ENCODE peak calls at places on chromosomes 5 and 9, in four cellular contexts. R is IMR-90, I is H1, O is H9. H is an unnamed sample.

GRCh38 chr9:68780735-68781134 is 75.7 kb downstream of the PIP5K1B start:
- DNase-seq in O (no peak), R (peak), I (no peak), H (no peak)

GRCh38 chr5:131988601-131989000 is 22.9 kb downstream of the ACSL6 start:
- DNase-seq in O (no peak), I (no peak), R (no peak), H (no peak)

GRCh38 chr5:57559110-57559635 is 76.6 kb upstream of the ACTBL2 start:
- DNase-seq in R (peak), I (no peak), O (no peak), H (no peak)

GRCh38 chr9:37899041-37899440 is 4.9 kb downstream of the SLC25A51 start:
- DNase-seq in O (no peak), R (peak), I (no peak), H (no peak)

GRCh38 chr5:35853652-35854051 is 3.0 kb upstream of the IL7R start:
- DNase-seq in R (no peak), O (no peak), I (no peak), H (no peak)

GRCh38 chr5:178069909-178070308 is 43.4 kb upstream of the N4BP3 start:
- DNase-seq in O (peak), R (peak), I (no peak), H (peak)

GRCh38 chr9:132026932-132027585 is 52.6 kb downstream of the MED27 start:
- DNase-seq in O (peak), I (peak), R (peak), H (peak)

GRCh38 chr9:79817469-79818004 is 245.8 kb downstream of the TLE4 start:
- DNase-seq in I (no peak), R (no peak), O (no peak), H (no peak)

GRCh38 chr9:125908138-125908537 is 161.0 kb downstream of the PBX3 start:
- DNase-seq in O (no peak), R (no peak), I (no peak), H (peak)

GRCh38 chr5:135447298-135447929 is at the start of gene DCANP1:
- DNase-seq in I (no peak), R (no peak), O (no peak), H (no peak)

GRCh38 chr5:7976411-7977190 is 107.7 kb downstream of the MTRR start:
- DNase-seq in O (no peak), I (no peak), R (peak), H (no peak)

GRCh38 chr5:158058208-158058607 is 199.3 kb upstream of the CLINT1 start:
- DNase-seq in I (no peak), R (no peak), O (no peak), H (peak)
- H3K56ac ChIP-seq in I (no peak), R (no peak), O (no peak), H (no peak)

GRCh38 chr9:89078860-89079259 is 87.6 kb downstream of the S1PR3 start:
- DNase-seq in I (no peak), O (no peak), R (peak), H (no peak)
- H3K56ac ChIP-seq in I (no peak), O (no peak), R (no peak), H (no peak)

DNA sequence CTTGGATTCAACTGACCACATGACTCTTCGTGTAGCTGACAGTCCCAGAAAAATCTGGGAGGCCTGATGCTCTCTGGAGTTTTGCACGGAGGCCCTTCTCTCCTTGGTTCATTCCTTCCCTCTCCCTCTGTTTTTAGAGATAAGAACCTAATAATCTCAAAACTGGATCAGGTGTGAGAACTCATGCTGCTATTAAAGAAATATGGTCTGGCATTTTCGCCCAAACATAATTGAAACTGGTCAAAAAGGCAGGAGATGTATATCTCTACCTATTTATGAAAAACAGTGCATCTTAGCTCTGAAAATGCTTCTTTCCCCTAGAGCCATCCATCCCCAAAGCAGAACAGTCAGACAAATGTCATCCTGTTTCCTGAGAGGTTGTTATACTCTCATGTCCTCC is 397.5 kb downstream of the PRELID2 start:
- DNase-seq in I (no peak), R (no peak), O (no peak), H (no peak)
- H3K56ac ChIP-seq in I (no peak), R (no peak), O (no peak), H (no peak)

DNA sequence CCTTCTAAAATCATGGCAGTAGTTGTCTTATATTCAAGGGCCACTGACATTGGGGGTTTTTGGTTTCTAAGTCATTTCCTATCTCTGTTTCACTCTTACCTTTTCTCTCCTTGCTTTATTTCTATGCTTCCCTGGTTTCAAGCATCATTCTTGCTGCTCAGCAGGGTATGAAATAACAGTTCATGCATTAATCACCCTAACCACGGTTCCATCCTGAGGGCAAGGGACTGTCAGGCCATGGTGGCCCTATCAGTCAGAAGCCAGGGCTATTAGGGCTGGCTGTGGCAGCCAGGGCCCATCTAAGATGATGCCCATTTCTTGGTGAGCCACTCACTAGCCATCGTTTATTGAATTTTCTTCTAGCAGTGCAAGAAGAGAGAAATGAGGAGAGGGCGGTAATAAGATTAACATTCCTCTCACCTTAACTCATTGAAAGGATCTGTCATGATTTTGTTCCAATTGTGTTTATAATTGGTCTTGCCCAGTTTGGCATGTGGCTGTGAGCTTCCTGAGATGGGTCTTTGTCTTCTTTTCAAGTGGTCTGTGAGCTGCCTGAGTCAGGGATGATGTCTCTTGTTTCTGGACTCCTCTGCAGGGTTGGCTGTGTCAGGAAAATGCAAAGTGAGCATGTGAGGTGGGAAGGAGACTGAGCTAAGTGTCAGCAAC is 45.2 kb downstream of the CYSTM1 start:
- DNase-seq in I (no peak), O (no peak), R (peak), H (peak)
- H3K56ac ChIP-seq in I (no peak), O (no peak), R (no peak), H (no peak)

DNA sequence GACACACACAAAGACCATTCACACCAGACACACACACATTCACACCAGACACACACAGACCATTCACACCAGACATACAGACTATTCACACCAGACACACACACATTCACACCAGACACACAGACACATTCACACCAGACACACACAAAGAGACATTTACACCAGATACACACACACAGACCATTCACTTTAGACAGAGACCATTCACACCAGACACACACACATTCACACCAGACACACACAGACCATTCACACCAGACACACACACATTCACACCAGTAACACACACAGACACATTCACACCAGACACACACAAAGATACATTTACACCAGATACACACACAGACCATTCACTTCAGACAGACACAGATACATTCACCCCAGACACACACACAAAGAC is 29.0 kb upstream of the FCN1 start:
- DNase-seq in R (no peak), O (no peak), I (no peak), H (no peak)
- H3K56ac ChIP-seq in R (no peak), O (no peak), I (peak), H (no peak)

DNA sequence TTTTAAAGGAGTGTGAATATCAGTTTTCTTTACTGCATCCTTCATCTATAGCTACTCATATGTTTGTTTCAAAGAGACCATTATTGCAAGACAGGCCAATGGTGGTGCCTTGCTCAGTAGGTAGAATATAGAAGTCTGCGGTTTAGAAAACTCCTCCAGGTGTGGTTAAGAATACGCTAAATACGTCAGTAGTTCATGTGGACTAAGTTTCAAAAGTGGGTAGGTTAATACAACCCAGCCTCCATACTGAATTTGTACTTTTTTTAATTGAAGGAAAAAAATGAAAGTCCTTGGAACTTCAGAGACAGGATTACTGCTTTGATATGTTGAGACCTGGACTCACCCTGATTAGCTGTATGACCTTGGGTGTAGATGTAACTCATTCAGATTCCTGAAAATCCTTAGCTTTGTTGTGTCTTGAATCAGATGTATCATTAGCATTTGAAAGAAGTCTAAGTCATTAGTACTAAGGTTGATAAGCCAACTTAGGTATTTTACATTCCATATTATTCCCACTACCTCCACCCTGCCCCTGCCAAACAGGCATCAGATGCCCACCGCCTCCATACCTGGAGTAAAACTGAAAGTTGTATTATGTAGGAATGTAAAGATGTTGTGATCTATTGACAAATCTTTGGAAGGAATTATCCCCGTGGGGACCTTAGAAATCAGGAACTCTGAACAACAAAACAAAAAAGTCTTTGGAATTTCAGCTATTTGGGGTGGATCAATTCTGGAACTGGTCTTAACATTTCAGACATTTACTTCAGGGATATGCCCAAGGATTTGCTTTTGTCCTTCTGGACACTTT is 6.1 kb downstream of the BASP1 start:
- DNase-seq in O (no peak), R (no peak), I (no peak), H (peak)
- H3K56ac ChIP-seq in O (no peak), R (no peak), I (no peak), H (no peak)

GRCh38 chr5:581941-582340 is 30.2 kb upstream of the CEP72 start:
- DNase-seq in O (no peak), I (no peak), R (no peak), H (no peak)

GRCh38 chr5:581266-581665 is 30.9 kb upstream of the CEP72 start:
- DNase-seq in R (no peak), O (no peak), I (no peak), H (no peak)

GRCh38 chr5:583645-584044 is 28.5 kb upstream of the CEP72 start:
- DNase-seq in O (no peak), R (no peak), I (no peak), H (no peak)

GRCh38 chr5:584846-585245 is 27.3 kb upstream of the CEP72 start:
- DNase-seq in I (no peak), O (no peak), R (no peak), H (no peak)

DNA sequence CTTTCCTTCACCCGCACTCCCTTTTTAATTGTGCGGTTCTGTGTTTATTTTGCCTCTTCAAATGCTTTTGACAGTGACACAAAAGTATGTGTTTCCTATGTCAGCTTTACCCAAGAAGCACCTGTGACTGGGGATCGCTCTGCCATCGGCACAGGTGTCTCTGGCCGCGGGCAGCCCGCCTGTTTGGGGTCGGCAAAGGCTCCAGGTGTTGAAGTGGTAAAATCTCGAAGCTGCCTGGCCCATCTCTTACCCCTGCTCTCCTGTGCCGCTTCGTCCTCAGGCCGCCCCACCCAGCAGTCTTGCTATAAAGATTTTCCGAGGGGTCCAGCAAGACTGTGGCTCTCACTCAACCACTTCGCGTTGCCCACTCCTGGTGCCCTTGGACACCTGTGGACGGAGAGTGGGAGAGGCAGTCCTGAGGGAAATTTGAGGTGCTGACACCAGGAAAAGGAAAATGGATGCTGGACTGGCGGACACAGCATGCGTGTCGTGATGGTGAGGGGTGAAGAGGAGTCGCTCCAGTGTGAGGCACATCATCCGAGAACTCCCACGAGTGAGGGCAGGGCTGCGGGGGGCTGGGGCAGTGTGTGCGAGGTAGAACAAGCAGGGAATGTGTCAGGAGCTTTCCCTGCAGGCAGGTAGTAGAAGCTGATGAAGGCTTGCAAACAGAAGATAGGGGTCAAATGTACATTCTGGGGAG is 29.1 kb upstream of the CEP72 start:
- DNase-seq in O (no peak), I (no peak), R (no peak), H (no peak)
- H3K56ac ChIP-seq in O (no peak), I (no peak), R (no peak), H (no peak)

H was measured in mesendoderm.